ENCODE peak calls at places on chromosomes 13 and 19, in eight cellular contexts. One of them, this sample, is unnamed.

GRCh38 chr13:67023088-67023893 is 206.8 kb downstream of the PCDH9 start:
- DNase-seq in left ventricle myocardium inferior: no peak
- DNase-seq in heart left ventricle: no peak
- DNase-seq in tibial artery: no peak
- DNase-seq in ascending aorta: no peak
- DNase-seq in cardiac muscle cell: peak; percentile 96
- DNase-seq in pancreas: no peak
- DNase-seq in fibroblast of lung: peak; percentile 88
- DNase-seq in this sample: peak; percentile 55

GRCh38 chr19:861756-862528 is 2.5 kb downstream of the CFD start:
- DNase-seq in heart left ventricle: no peak
- DNase-seq in left ventricle myocardium inferior: no peak
- DNase-seq in fibroblast of lung: peak; percentile 34
- DNase-seq in cardiac muscle cell: no peak
- DNase-seq in pancreas: peak; percentile 86
- DNase-seq in ascending aorta: no peak
- DNase-seq in tibial artery: no peak
- DNase-seq in this sample: peak; percentile 93

GRCh38 chr19:14409157-14410053 is 9.7 kb downstream of the DDX39A start:
- DNase-seq in fibroblast of lung: no peak
- DNase-seq in heart left ventricle: no peak
- DNase-seq in tibial artery: no peak
- DNase-seq in cardiac muscle cell: no peak
- DNase-seq in pancreas: no peak
- DNase-seq in ascending aorta: no peak
- DNase-seq in left ventricle myocardium inferior: no peak
- DNase-seq in this sample: peak; percentile 80

GRCh38 chr13:26221399-26221720 is 754 bp downstream of the RNF6 start:
- DNase-seq in ascending aorta: no peak
- DNase-seq in tibial artery: no peak
- DNase-seq in pancreas: no peak
- DNase-seq in cardiac muscle cell: no peak
- DNase-seq in left ventricle myocardium inferior: no peak
- DNase-seq in fibroblast of lung: no peak
- DNase-seq in heart left ventricle: no peak
- DNase-seq in this sample: peak; percentile 85

GRCh38 chr13:31172535-31172934 is 10.8 kb upstream of the HSPH1 start:
- DNase-seq in left ventricle myocardium inferior: no peak
- DNase-seq in ascending aorta: no peak
- DNase-seq in heart left ventricle: no peak
- DNase-seq in pancreas: no peak
- DNase-seq in tibial artery: no peak
- DNase-seq in cardiac muscle cell: peak; percentile 95
- DNase-seq in fibroblast of lung: peak; percentile 79
- DNase-seq in this sample: no peak

GRCh38 chr19:34712606-34713261 is 21.3 kb upstream of the ZNF181 start:
- DNase-seq in fibroblast of lung: peak; percentile 87
- DNase-seq in left ventricle myocardium inferior: no peak
- DNase-seq in cardiac muscle cell: peak; percentile 90
- DNase-seq in ascending aorta: peak; percentile 67
- DNase-seq in tibial artery: peak; percentile 36
- DNase-seq in heart left ventricle: peak; percentile 46
- DNase-seq in pancreas: no peak
- DNase-seq in this sample: peak; percentile 64

GRCh38 chr19:30335306-30335886 is 36.8 kb upstream of the ZNF536 start:
- DNase-seq in ascending aorta: no peak
- DNase-seq in left ventricle myocardium inferior: no peak
- DNase-seq in fibroblast of lung: no peak
- DNase-seq in heart left ventricle: no peak
- DNase-seq in tibial artery: no peak
- DNase-seq in pancreas: no peak
- DNase-seq in cardiac muscle cell: no peak
- DNase-seq in this sample: no peak

GRCh38 chr13:81017525-81018152 is 676.7 kb upstream of the SPRY2 start:
- DNase-seq in fibroblast of lung: peak; percentile 77
- DNase-seq in ascending aorta: no peak
- DNase-seq in tibial artery: no peak
- DNase-seq in heart left ventricle: no peak
- DNase-seq in cardiac muscle cell: peak; percentile 70
- DNase-seq in pancreas: no peak
- DNase-seq in left ventricle myocardium inferior: no peak
- DNase-seq in this sample: no peak

GRCh38 chr19:14565298-14565679 is 6.6 kb downstream of the NDUFB7 start:
- DNase-seq in pancreas: peak; percentile 73
- DNase-seq in fibroblast of lung: no peak
- DNase-seq in cardiac muscle cell: no peak
- DNase-seq in heart left ventricle: no peak
- DNase-seq in tibial artery: no peak
- DNase-seq in ascending aorta: no peak
- DNase-seq in left ventricle myocardium inferior: no peak
- DNase-seq in this sample: no peak

GRCh38 chr13:38707433-38707832 is 20.6 kb downstream of the FREM2 start:
- DNase-seq in ascending aorta: no peak
- DNase-seq in heart left ventricle: no peak
- DNase-seq in fibroblast of lung: no peak
- DNase-seq in tibial artery: no peak
- DNase-seq in pancreas: no peak
- DNase-seq in cardiac muscle cell: no peak
- DNase-seq in left ventricle myocardium inferior: no peak
- DNase-seq in this sample: no peak

GRCh38 chr19:39307822-39308530 is 11.8 kb downstream of the IFNL1 start:
- DNase-seq in pancreas: no peak
- DNase-seq in fibroblast of lung: no peak
- DNase-seq in left ventricle myocardium inferior: no peak
- DNase-seq in cardiac muscle cell: no peak
- DNase-seq in heart left ventricle: no peak
- DNase-seq in ascending aorta: no peak
- DNase-seq in tibial artery: no peak
- DNase-seq in this sample: peak; percentile 85

GRCh38 chr19:12035220-12036172 is at the start of gene ZNF433:
- DNase-seq in left ventricle myocardium inferior: peak; percentile 96
- DNase-seq in pancreas: peak; percentile 99
- DNase-seq in tibial artery: peak; percentile 97
- DNase-seq in heart left ventricle: peak; percentile 95
- DNase-seq in cardiac muscle cell: peak; percentile 90
- DNase-seq in fibroblast of lung: peak; percentile 82
- DNase-seq in ascending aorta: peak; percentile 97
- DNase-seq in this sample: peak; percentile 99

GRCh38 chr13:27106144-27106543 is 65.5 kb downstream of the USP12 start:
- DNase-seq in ascending aorta: no peak
- DNase-seq in left ventricle myocardium inferior: no peak
- DNase-seq in fibroblast of lung: no peak
- DNase-seq in cardiac muscle cell: no peak
- DNase-seq in tibial artery: no peak
- DNase-seq in pancreas: no peak
- DNase-seq in heart left ventricle: no peak
- DNase-seq in this sample: no peak

GRCh38 chr13:28339419-28339818 is 155.5 kb downstream of the FLT1 start:
- DNase-seq in heart left ventricle: no peak
- DNase-seq in cardiac muscle cell: no peak
- DNase-seq in pancreas: no peak
- DNase-seq in left ventricle myocardium inferior: no peak
- DNase-seq in fibroblast of lung: no peak
- DNase-seq in tibial artery: no peak
- DNase-seq in ascending aorta: no peak
- DNase-seq in this sample: no peak

GRCh38 chr13:78595819-78596700 is 7.3 kb downstream of the POU4F1 start:
- DNase-seq in cardiac muscle cell: no peak
- DNase-seq in pancreas: peak; percentile 60
- DNase-seq in ascending aorta: no peak
- DNase-seq in left ventricle myocardium inferior: no peak
- DNase-seq in fibroblast of lung: peak; percentile 10
- DNase-seq in heart left ventricle: no peak
- DNase-seq in tibial artery: no peak
- DNase-seq in this sample: peak; percentile 84

GRCh38 chr13:99971576-99972189 is at the start of gene ZIC5:
- DNase-seq in ascending aorta: no peak
- DNase-seq in left ventricle myocardium inferior: no peak
- DNase-seq in fibroblast of lung: no peak
- DNase-seq in tibial artery: no peak
- DNase-seq in heart left ventricle: no peak
- DNase-seq in cardiac muscle cell: no peak
- DNase-seq in pancreas: peak; percentile 69
- DNase-seq in this sample: no peak

GRCh38 chr19:46772170-46773017 is 16.0 kb downstream of the SLC1A5 start:
- DNase-seq in left ventricle myocardium inferior: no peak
- DNase-seq in ascending aorta: no peak
- DNase-seq in pancreas: no peak
- DNase-seq in heart left ventricle: no peak
- DNase-seq in fibroblast of lung: no peak
- DNase-seq in tibial artery: no peak
- DNase-seq in cardiac muscle cell: no peak
- DNase-seq in this sample: peak; percentile 45

GRCh38 chr13:67351915-67352314 is 121.8 kb upstream of the PCDH9 start:
- DNase-seq in pancreas: no peak
- DNase-seq in ascending aorta: no peak
- DNase-seq in fibroblast of lung: peak; percentile 49
- DNase-seq in cardiac muscle cell: peak; percentile 18
- DNase-seq in left ventricle myocardium inferior: no peak
- DNase-seq in heart left ventricle: no peak
- DNase-seq in tibial artery: no peak
- DNase-seq in this sample: no peak

GRCh38 chr13:58024103-58024502 is 392.6 kb downstream of the PCDH17 start:
- DNase-seq in pancreas: no peak
- DNase-seq in cardiac muscle cell: no peak
- DNase-seq in fibroblast of lung: no peak
- DNase-seq in left ventricle myocardium inferior: no peak
- DNase-seq in tibial artery: no peak
- DNase-seq in heart left ventricle: no peak
- DNase-seq in ascending aorta: no peak
- DNase-seq in this sample: no peak

DNA sequence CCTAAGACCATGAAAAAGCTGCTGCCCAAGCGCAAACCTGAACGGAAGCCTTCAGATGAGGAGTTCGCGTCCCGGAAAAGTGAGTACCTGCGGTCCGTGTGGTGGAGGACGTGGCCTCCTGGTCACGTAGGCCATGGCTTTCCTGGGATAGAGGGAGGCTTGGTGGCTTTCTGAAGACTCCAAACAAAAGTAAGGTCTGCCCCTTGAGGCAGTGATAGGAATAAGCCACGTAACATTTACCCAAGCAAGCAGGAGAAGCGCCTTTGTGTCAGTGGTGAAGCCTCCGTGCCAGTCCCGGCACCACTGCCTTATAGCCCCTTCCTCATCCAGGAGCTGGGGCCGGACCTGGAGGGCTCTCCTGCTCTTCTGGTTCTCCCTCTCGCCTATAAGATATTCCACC is 34.3 kb upstream of the TEX29 start:
- DNase-seq in heart left ventricle: no peak
- DNase-seq in left ventricle myocardium inferior: no peak
- DNase-seq in cardiac muscle cell: no peak
- DNase-seq in fibroblast of lung: no peak
- DNase-seq in tibial artery: no peak
- DNase-seq in pancreas: no peak
- DNase-seq in ascending aorta: no peak
- DNase-seq in this sample: no peak
- TF ChIP-seq CTCF in heart left ventricle: no peak
- TF ChIP-seq CTCF in left ventricle myocardium inferior: no peak
- TF ChIP-seq CTCF in cardiac muscle cell: no peak
- TF ChIP-seq CTCF in fibroblast of lung: no peak
- TF ChIP-seq CTCF in tibial artery: no peak
- TF ChIP-seq CTCF in pancreas: no peak
- TF ChIP-seq CTCF in ascending aorta: no peak
- TF ChIP-seq CTCF in this sample: no peak

DNA sequence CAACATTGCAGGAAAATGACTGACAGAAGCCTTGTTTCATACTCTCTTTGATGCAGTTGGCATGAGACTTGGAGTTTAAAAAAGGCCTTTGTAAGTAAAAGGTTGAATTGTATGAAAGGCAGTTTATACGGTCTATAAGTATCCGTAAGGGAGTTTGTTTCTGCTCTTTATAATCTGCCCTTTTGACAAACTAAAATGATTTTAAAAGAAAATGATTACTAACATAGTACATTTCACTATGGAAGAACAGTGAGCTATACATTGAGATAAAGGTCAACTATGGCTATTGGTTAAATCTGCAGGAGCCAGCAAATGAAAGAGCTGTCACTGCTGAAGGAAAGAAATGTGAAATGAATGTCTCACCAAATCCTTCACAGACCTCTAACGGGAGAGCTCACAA is 296.1 kb upstream of the SLITRK6 start:
- DNase-seq in cardiac muscle cell: no peak
- DNase-seq in tibial artery: no peak
- DNase-seq in heart left ventricle: no peak
- DNase-seq in left ventricle myocardium inferior: no peak
- DNase-seq in pancreas: no peak
- DNase-seq in fibroblast of lung: no peak
- DNase-seq in ascending aorta: no peak
- DNase-seq in this sample: no peak
- H3K9me3 ChIP-seq in cardiac muscle cell: no peaks in the 10 kb centered on the region
- H3K9me3 ChIP-seq in tibial artery: no peaks in the 10 kb centered on the region
- H3K9me3 ChIP-seq in heart left ventricle: no peaks in the 10 kb centered on the region
- H3K9me3 ChIP-seq in left ventricle myocardium inferior: no peaks in the 10 kb centered on the region
- H3K9me3 ChIP-seq in pancreas: no peaks in the 10 kb centered on the region
- H3K9me3 ChIP-seq in fibroblast of lung: no peaks in the 10 kb centered on the region
- H3K9me3 ChIP-seq in ascending aorta: no peaks in the 10 kb centered on the region
- H3K9me3 ChIP-seq in this sample: no peaks in the 10 kb centered on the region

DNA sequence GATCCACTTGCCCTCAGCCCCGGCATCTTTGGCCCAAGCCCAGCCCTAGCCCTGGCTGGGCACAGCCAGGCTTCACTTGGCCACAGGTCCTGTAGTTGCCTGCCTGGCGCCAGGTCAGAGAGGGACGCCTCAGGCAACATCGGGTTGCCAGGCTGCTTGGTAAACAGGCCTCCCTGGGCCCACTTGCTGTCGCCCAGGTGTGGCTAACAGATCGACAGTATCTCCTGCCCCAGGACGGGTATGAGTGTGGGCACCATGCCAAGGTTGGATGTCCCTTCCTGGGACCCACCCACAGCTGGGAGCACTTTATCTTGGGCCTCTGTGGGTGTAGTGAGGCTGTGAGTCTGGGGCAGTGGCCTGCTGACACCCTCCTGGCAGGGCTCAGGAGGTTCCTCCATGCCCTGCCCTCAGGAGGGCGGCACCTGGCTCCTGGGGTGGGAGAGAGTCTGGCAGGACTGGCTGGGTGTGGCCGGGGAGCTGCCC is 27.9 kb downstream of the CARM1 start:
- DNase-seq in left ventricle myocardium inferior: peak; percentile 56
- DNase-seq in ascending aorta: no peak
- DNase-seq in cardiac muscle cell: no peak
- DNase-seq in tibial artery: no peak
- DNase-seq in fibroblast of lung: no peak
- DNase-seq in heart left ventricle: peak; percentile 47
- DNase-seq in pancreas: peak; percentile 95
- DNase-seq in this sample: peak; percentile 64
- H3K27ac ChIP-seq in left ventricle myocardium inferior: peak overlapping the region; percentile 66
- H3K27ac ChIP-seq in ascending aorta: peak overlapping the region; percentile 34
- H3K27ac ChIP-seq in cardiac muscle cell: no peak overlapping the region
- H3K27ac ChIP-seq in tibial artery: peak overlapping the region; percentile 31
- H3K27ac ChIP-seq in fibroblast of lung: no peak overlapping the region
- H3K27ac ChIP-seq in heart left ventricle: peak overlapping the region; percentile 49
- H3K27ac ChIP-seq in pancreas: peak overlapping the region; percentile 78
- H3K27ac ChIP-seq in this sample: peak overlapping the region; percentile 42

GRCh38 chr13:54445453-54445852 is 1416.8 kb downstream of the OLFM4 start:
- DNase-seq in fibroblast of lung: no peak
- DNase-seq in heart left ventricle: no peak
- DNase-seq in tibial artery: no peak
- DNase-seq in pancreas: no peak
- DNase-seq in left ventricle myocardium inferior: no peak
- DNase-seq in cardiac muscle cell: no peak
- DNase-seq in ascending aorta: no peak
- DNase-seq in this sample: no peak

GRCh38 chr13:54445865-54446264 is 1417.3 kb downstream of the OLFM4 start:
- DNase-seq in ascending aorta: no peak
- DNase-seq in heart left ventricle: no peak
- DNase-seq in pancreas: no peak
- DNase-seq in fibroblast of lung: no peak
- DNase-seq in left ventricle myocardium inferior: no peak
- DNase-seq in tibial artery: no peak
- DNase-seq in cardiac muscle cell: no peak
- DNase-seq in this sample: no peak

GRCh38 chr13:54449922-54450321 is 1421.3 kb downstream of the OLFM4 start:
- DNase-seq in tibial artery: no peak
- DNase-seq in left ventricle myocardium inferior: no peak
- DNase-seq in pancreas: no peak
- DNase-seq in fibroblast of lung: no peak
- DNase-seq in heart left ventricle: no peak
- DNase-seq in ascending aorta: no peak
- DNase-seq in cardiac muscle cell: no peak
- DNase-seq in this sample: no peak
- TF ChIP-seq CTCF in tibial artery: no peak
- TF ChIP-seq CTCF in left ventricle myocardium inferior: no peak
- TF ChIP-seq CTCF in pancreas: no peak
- TF ChIP-seq CTCF in fibroblast of lung: no peak
- TF ChIP-seq CTCF in heart left ventricle: no peak
- TF ChIP-seq CTCF in ascending aorta: no peak
- TF ChIP-seq CTCF in cardiac muscle cell: no peak
- TF ChIP-seq CTCF in this sample: no peak